ENCODE peak calls at places on chromosomes 3 and 15, in six cellular contexts. X is CD8-positive, alpha-beta T cell; S is esophagus squamous epithelium; A is BJ; I is PC-9; W is MM.1S. F is an unnamed sample.

GRCh38 chr3:171393032-171393744 is 67.0 kb downstream of the TNIK start:
- DNase-seq in X (no peak), W (no peak), A (no peak), S (no peak), I (no peak), F (peak)

GRCh38 chr3:78041486-78041885 is 1001.6 kb downstream of the ROBO2 start:
- DNase-seq in W (no peak), X (no peak), I (no peak), S (no peak), A (peak), F (no peak)

GRCh38 chr3:119293761-119294401 is at the start of gene ARHGAP31:
- DNase-seq in A (no peak), S (peak), W (peak), I (no peak), X (peak), F (peak)

GRCh38 chr15:72796210-72796514 is 12.6 kb upstream of the ADPGK start:
- DNase-seq in I (no peak), S (no peak), W (peak), X (no peak), A (no peak), F (no peak)

GRCh38 chr15:73686781-73687256 is 2.6 kb downstream of the CD276 start:
- DNase-seq in I (no peak), A (no peak), W (no peak), S (no peak), X (no peak), F (no peak)

GRCh38 chr15:25251700-25252390 is 187.0 kb downstream of the UBE3A start:
- DNase-seq in A (no peak), X (no peak), I (no peak), W (no peak), S (no peak), F (peak)

GRCh38 chr15:37101634-37102314 is 1.4 kb upstream of the MEIS2 start:
- DNase-seq in I (peak), X (no peak), W (peak), S (no peak), A (no peak), F (peak)

GRCh38 chr3:158540066-158540465 is 30.9 kb upstream of the MLF1 start:
- DNase-seq in A (no peak), X (no peak), W (no peak), I (no peak), S (no peak), F (no peak)

GRCh38 chr3:194123735-194124134 is 12.2 kb upstream of the HES1 start:
- DNase-seq in W (no peak), I (no peak), S (no peak), X (no peak), A (no peak), F (no peak)

GRCh38 chr15:41796457-41796856 is 22.2 kb downstream of the MAPKBP1 start:
- DNase-seq in X (no peak), A (peak), W (no peak), S (no peak), I (no peak), F (no peak)

GRCh38 chr15:53787349-53787748 is 27.9 kb upstream of the WDR72 start:
- DNase-seq in I (no peak), X (no peak), W (no peak), S (no peak), A (no peak), F (no peak)

GRCh38 chr3:80297720-80298119 is 529.9 kb upstream of the ROBO1 start:
- DNase-seq in I (no peak), X (no peak), S (no peak), A (no peak), W (no peak), F (no peak)

GRCh38 chr3:110243081-110243480 is 828.5 kb upstream of the NECTIN3 start:
- DNase-seq in S (no peak), W (no peak), I (no peak), X (no peak), A (no peak), F (no peak)

GRCh38 chr3:36295206-36295760 is 85.0 kb upstream of the STAC start:
- DNase-seq in A (no peak), W (no peak), S (no peak), I (no peak), X (no peak), F (no peak)

GRCh38 chr3:47047673-47048072 is 68.2 kb downstream of the NBEAL2 start:
- DNase-seq in A (no peak), I (no peak), S (no peak), W (no peak), X (no peak), F (no peak)

GRCh38 chr3:60182697-60183096 is 1068.6 kb downstream of the FHIT start:
- DNase-seq in S (no peak), I (no peak), X (no peak), A (no peak), W (no peak), F (no peak)

GRCh38 chr3:152968388-152969024 is 133.6 kb downstream of the P2RY1 start:
- DNase-seq in X (no peak), A (no peak), I (no peak), S (no peak), W (no peak), F (no peak)

GRCh38 chr3:136173939-136174338 is 22.2 kb downstream of the MSL2 start:
- DNase-seq in S (no peak), I (no peak), W (no peak), X (no peak), A (no peak), F (no peak)

GRCh38 chr3:100103558-100104441 is 10.5 kb downstream of the FILIP1L start:
- DNase-seq in W (peak), S (no peak), X (no peak), A (peak), I (peak), F (peak)

GRCh38 chr3:66381621-66382020 is 119.2 kb downstream of the LRIG1 start:
- DNase-seq in W (no peak), A (no peak), I (no peak), X (no peak), S (no peak), F (peak)

GRCh38 chr15:93159892-93160398 is 70.9 kb upstream of the RGMA start:
- DNase-seq in W (no peak), S (no peak), I (no peak), A (no peak), X (no peak), F (no peak)

GRCh38 chr3:27593173-27593572 is 109.0 kb upstream of the SLC4A7 start:
- DNase-seq in X (no peak), I (no peak), A (no peak), S (no peak), W (no peak), F (no peak)

GRCh38 chr15:76678766-76679165 is 226.4 kb downstream of the SCAPER start:
- DNase-seq in S (no peak), X (no peak), W (no peak), A (peak), I (no peak), F (no peak)

GRCh38 chr15:38555686-38556334 is 8.8 kb downstream of the RASGRP1 start:
- DNase-seq in S (no peak), X (no peak), W (no peak), I (no peak), A (peak), F (no peak)

GRCh38 chr3:56975562-56975961 is 84.9 kb upstream of the SPATA12 start:
- DNase-seq in S (no peak), I (no peak), W (no peak), X (no peak), A (no peak), F (no peak)

GRCh38 chr3:31166249-31166885 is 271.9 kb upstream of the GADL1 start:
- DNase-seq in W (no peak), S (no peak), X (no peak), A (peak), I (peak), F (no peak)

GRCh38 chr15:69410290-69410874 is 3.8 kb upstream of the KIF23 start:
- DNase-seq in X (no peak), A (no peak), W (no peak), S (no peak), I (peak), F (peak)
- TF ChIP-seq CTCF in X (no peak), A (peak), W (peak), S (no peak), I (peak), F (no peak)

GRCh38 chr3:17806876-17807275 is 64.4 kb upstream of the TBC1D5 start:
- DNase-seq in A (no peak), S (no peak), X (no peak), I (no peak), W (no peak), F (no peak)

GRCh38 chr3:17806201-17806600 is 63.8 kb upstream of the TBC1D5 start:
- DNase-seq in S (no peak), A (no peak), W (no peak), I (no peak), X (no peak), F (no peak)

GRCh38 chr3:17811633-17812032 is 69.2 kb upstream of the TBC1D5 start:
- DNase-seq in S (no peak), A (no peak), W (no peak), X (no peak), I (no peak), F (no peak)

GRCh38 chr3:17808994-17809393 is 66.6 kb upstream of the TBC1D5 start:
- DNase-seq in W (no peak), I (no peak), X (no peak), A (no peak), S (no peak), F (no peak)

GRCh38 chr3:17810759-17811158 is 68.3 kb upstream of the TBC1D5 start:
- DNase-seq in W (no peak), A (peak), I (peak), S (no peak), X (no peak), F (no peak)
- TF ChIP-seq CTCF in W (no peak), A (peak), I (peak), S (no peak), X (no peak), F (no peak)

GRCh38 chr15:33296856-33297255 is 13.9 kb upstream of the RYR3 start:
- DNase-seq in I (no peak), W (no peak), A (no peak), X (no peak), S (no peak), F (no peak)

GRCh38 chr15:33292718-33293307 is 18.0 kb upstream of the RYR3 start:
- DNase-seq in A (no peak), S (no peak), I (peak), W (peak), X (no peak), F (peak)

GRCh38 chr15:33293619-33294309 is 17.0 kb upstream of the RYR3 start:
- DNase-seq in S (no peak), A (no peak), W (no peak), I (peak), X (no peak), F (no peak)

GRCh38 chr15:33298631-33299030 is 12.1 kb upstream of the RYR3 start:
- DNase-seq in A (no peak), W (no peak), S (no peak), I (peak), X (no peak), F (no peak)

GRCh38 chr15:33296050-33296449 is 14.7 kb upstream of the RYR3 start:
- DNase-seq in A (no peak), I (no peak), X (no peak), W (no peak), S (no peak), F (no peak)
- TF ChIP-seq CTCF in A (no peak), I (no peak), X (no peak), W (no peak), S (no peak), F (no peak)

GRCh38 chr15:68279218-68279533 is 1.6 kb downstream of the FEM1B start:
- DNase-seq in A (no peak), X (no peak), I (no peak), W (no peak), S (no peak), F (no peak)

GRCh38 chr15:68279779-68280745 is 2.5 kb downstream of the FEM1B start:
- DNase-seq in S (no peak), A (no peak), W (no peak), I (no peak), X (no peak), F (no peak)

GRCh38 chr15:68277131-68277604 is 377 bp upstream of the FEM1B start:
- DNase-seq in W (no peak), X (no peak), I (no peak), S (no peak), A (no peak), F (peak)

GRCh38 chr15:68277605-68278344 is at the start of gene FEM1B:
- DNase-seq in X (peak), S (peak), I (peak), W (peak), A (peak), F (peak)

GRCh38 chr15:68278345-68279217 is 1.0 kb downstream of the FEM1B start:
- DNase-seq in W (peak), A (no peak), X (no peak), S (no peak), I (peak), F (peak)
- TF ChIP-seq CTCF in W (peak), A (peak), X (peak), S (no peak), I (no peak), F (peak)

GRCh38 chr3:134085034-134085775 is 55.5 kb upstream of the SLCO2A1 start:
- DNase-seq in W (no peak), I (no peak), A (no peak), S (no peak), X (no peak), F (no peak)

GRCh38 chr3:134084230-134084950 is 54.7 kb upstream of the SLCO2A1 start:
- DNase-seq in W (no peak), A (no peak), I (peak), X (no peak), S (no peak), F (no peak)

GRCh38 chr3:134087046-134087974 is 57.6 kb upstream of the SLCO2A1 start:
- DNase-seq in W (no peak), S (no peak), A (no peak), X (no peak), I (peak), F (no peak)

GRCh38 chr3:134083626-134084229 is 54.0 kb upstream of the SLCO2A1 start:
- DNase-seq in W (no peak), A (no peak), X (no peak), I (no peak), S (no peak), F (no peak)

DNA sequence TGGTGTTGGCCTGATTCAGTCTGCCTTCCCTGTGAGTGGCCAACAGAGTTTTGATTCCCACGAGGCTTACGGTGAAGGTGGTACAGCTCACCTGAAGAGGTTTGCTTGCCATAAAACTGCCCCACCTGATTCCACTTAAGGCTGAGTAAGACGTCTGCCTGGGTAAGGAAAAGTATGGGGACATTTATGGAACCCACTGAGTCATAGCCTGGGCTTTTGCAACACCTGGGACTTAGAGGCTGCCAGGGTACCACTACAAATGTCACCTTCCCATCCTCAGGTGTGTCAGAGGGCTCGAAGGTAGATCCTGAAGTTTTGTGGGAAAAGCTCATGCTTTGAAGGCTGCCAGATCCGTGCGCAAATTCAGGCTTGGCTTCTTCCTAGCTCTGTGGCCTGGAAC is 56.9 kb upstream of the SLCO2A1 start:
- DNase-seq in A (no peak), W (no peak), S (no peak), I (peak), X (no peak), F (no peak)
- TF ChIP-seq CTCF in A (no peak), W (no peak), S (no peak), I (no peak), X (no peak), F (no peak)